ENCODE peak calls at places on chromosomes 16 and 17, in seven cellular contexts. R is stromal cell of bone marrow; U is psoas muscle; Q is GM13976; Y is NCI-H2029; S is CD4-positive, alpha-beta T cell; C is nucleus accumbens. L is an unnamed sample.

GRCh38 chr17:75823257-75824041 is 20.8 kb downstream of the UNC13D start:
- DNase-seq in R (no peak), U (no peak), Q (no peak), Y (no peak), S (no peak), C (no peak), L (no peak)

GRCh38 chr17:42116705-42117396 is 4.3 kb downstream of the KAT2A start:
- DNase-seq in R (peak), U (peak), Q (peak), Y (peak), S (peak), C (peak), L (peak)

GRCh38 chr16:64738321-64738960 is 383.4 kb downstream of the CDH11 start:
- DNase-seq in R (no peak), U (no peak), Q (no peak), Y (no peak), S (no peak), C (no peak), L (peak)

GRCh38 chr17:56717471-56717870 is 116.2 kb downstream of the C17orf67 start:
- DNase-seq in R (no peak), U (no peak), Q (no peak), Y (no peak), S (no peak), C (no peak), L (peak)

GRCh38 chr16:48687421-48688038 is 77.5 kb upstream of the N4BP1 start:
- DNase-seq in R (peak), U (peak), Q (peak), Y (peak), S (peak), C (peak), L (peak)

GRCh38 chr17:57874434-57875108 is 24.7 kb upstream of the MRPS23 start:
- DNase-seq in R (peak), U (peak), Q (no peak), Y (no peak), S (no peak), C (peak), L (peak)

GRCh38 chr17:49603238-49603637 is 27.6 kb downstream of the NXPH3 start:
- DNase-seq in R (peak), U (no peak), Q (no peak), Y (no peak), S (no peak), C (no peak), L (no peak)

GRCh38 chr16:82405696-82406095 is 221.1 kb upstream of the CDH13 start:
- DNase-seq in R (no peak), U (no peak), Q (no peak), Y (no peak), S (no peak), C (no peak), L (no peak)

GRCh38 chr17:29291163-29291752 is 2.7 kb downstream of the NUFIP2 start:
- DNase-seq in R (peak), U (no peak), Q (peak), Y (peak), S (no peak), C (no peak), L (peak)

GRCh38 chr16:65200857-65201256 is 79.0 kb upstream of the CDH11 start:
- DNase-seq in R (peak), U (no peak), Q (no peak), Y (no peak), S (no peak), C (no peak), L (peak)

GRCh38 chr16:87806608-87807546 is 41.1 kb upstream of the KLHDC4 start:
- DNase-seq in R (peak), U (no peak), Q (no peak), Y (peak), S (peak), C (peak), L (peak)

GRCh38 chr16:87949071-87949744 is 2.0 kb upstream of the BANP start:
- DNase-seq in R (no peak), U (no peak), Q (no peak), Y (no peak), S (no peak), C (no peak), L (no peak)

GRCh38 chr16:54507091-54507490 is 220.5 kb upstream of the IRX3 start:
- DNase-seq in R (no peak), U (no peak), Q (no peak), Y (no peak), S (no peak), C (no peak), L (no peak)